ENCODE peak calls at places on chromosomes 2 and 18, in six cellular contexts. P is astrocyte of the cerebellum, X is AG10803, N is IMR-90, G is upper lobe of left lung, S is foreskin fibroblast. V is an unnamed sample.

GRCh38 chr2:191846787-191847620 is at the start of gene CAVIN2:
- DNase-seq in N (peak), G (no peak), S (peak), P (peak), X (peak), V (no peak)

GRCh38 chr2:121860033-121860810 is 104.8 kb downstream of the TSN start:
- DNase-seq in P (no peak), S (peak), X (peak), N (peak), G (no peak), V (no peak)

GRCh38 chr18:45775241-45775676 is 50.2 kb upstream of the SIGLEC15 start:
- DNase-seq in S (peak), G (peak), X (peak), P (no peak), N (peak), V (no peak)

GRCh38 chr18:40313030-40313642 is 1641.9 kb upstream of the PIK3C3 start:
- DNase-seq in X (no peak), G (no peak), P (no peak), S (no peak), N (no peak), V (no peak)

GRCh38 chr2:26816893-26817292 is 31.0 kb downstream of the CENPA start:
- DNase-seq in G (peak), S (no peak), N (no peak), P (no peak), X (no peak), V (no peak)

GRCh38 chr2:44361330-44362206 is at the start of the genes CAMKMT and PREPL:
- DNase-seq in G (peak), P (peak), N (peak), X (peak), S (peak), V (peak)

GRCh38 chr18:54946149-54946581 is 13.1 kb downstream of the CCDC68 start:
- DNase-seq in X (no peak), G (no peak), P (no peak), S (no peak), N (peak), V (no peak)

GRCh38 chr2:100639588-100640195 is 76.9 kb downstream of the PDCL3 start:
- DNase-seq in P (no peak), N (no peak), X (no peak), S (no peak), G (no peak), V (no peak)

GRCh38 chr18:59954746-59955145 is 55.0 kb downstream of the PMAIP1 start:
- DNase-seq in G (no peak), N (peak), P (no peak), X (peak), S (peak), V (no peak)

GRCh38 chr2:209367091-209367747 is 56.6 kb upstream of the MAP2 start:
- DNase-seq in P (no peak), N (no peak), G (no peak), X (no peak), S (no peak), V (no peak)

GRCh38 chr2:96907405-96908041 is 37.6 kb upstream of the SEMA4C start:
- DNase-seq in X (peak), G (peak), N (peak), P (no peak), S (peak), V (no peak)

GRCh38 chr18:48926420-48926857 is 24.3 kb downstream of the SMAD7 start:
- DNase-seq in X (no peak), G (peak), P (no peak), S (no peak), N (no peak), V (no peak)

GRCh38 chr18:68660355-68661183 is 54.3 kb downstream of the TMX3 start:
- DNase-seq in P (peak), G (no peak), N (peak), X (peak), S (peak), V (no peak)

GRCh38 chr2:28451793-28452533 is 43.9 kb upstream of the PLB1 start:
- DNase-seq in S (no peak), N (no peak), G (no peak), X (no peak), P (no peak), V (no peak)

GRCh38 chr2:196168181-196168580 is 3.2 kb downstream of the STK17B start:
- DNase-seq in G (no peak), X (no peak), N (peak), P (no peak), S (peak), V (no peak)

GRCh38 chr2:68287580-68288441 is 31.9 kb downstream of the CNRIP1 start:
- DNase-seq in S (peak), N (peak), X (peak), P (peak), G (peak), V (no peak)

GRCh38 chr2:12587729-12588522 is 128.8 kb upstream of the TRIB2 start:
- DNase-seq in S (peak), N (peak), G (no peak), P (peak), X (peak), V (no peak)

GRCh38 chr2:42048318-42049251 is 764 bp downstream of the PKDCC start:
- DNase-seq in S (peak), P (no peak), X (peak), N (peak), G (peak), V (no peak)

GRCh38 chr2:239598732-239599090 is 197.9 kb upstream of the HDAC4 start:
- DNase-seq in X (no peak), G (no peak), N (no peak), S (no peak), P (no peak), V (no peak)

GRCh38 chr18:49026501-49027378 is 76.0 kb upstream of the SMAD7 start:
- DNase-seq in X (no peak), N (no peak), G (no peak), S (no peak), P (no peak), V (no peak)

GRCh38 chr18:76441668-76442412 is 53.2 kb downstream of the ZNF516 start:
- DNase-seq in G (no peak), P (no peak), N (no peak), X (no peak), S (no peak), V (no peak)

GRCh38 chr2:25103287-25103871 is 61.5 kb downstream of the EFR3B start:
- DNase-seq in G (peak), N (peak), S (peak), P (peak), X (peak), V (no peak)

GRCh38 chr2:2161871-2162653 is 169.0 kb downstream of the MYT1L start:
- DNase-seq in S (no peak), X (no peak), N (no peak), P (no peak), G (no peak), V (no peak)

GRCh38 chr2:145411493-145411892 is 891.6 kb upstream of the ZEB2 start:
- DNase-seq in G (no peak), X (no peak), P (no peak), S (no peak), N (no peak), V (no peak)

GRCh38 chr18:47418746-47419145 is 167.3 kb upstream of the SKOR2 start:
- DNase-seq in G (no peak), X (peak), S (peak), N (no peak), P (no peak), V (no peak)

GRCh38 chr18:47417807-47418206 is 166.3 kb upstream of the SKOR2 start:
- DNase-seq in G (no peak), S (no peak), N (no peak), X (peak), P (no peak), V (no peak)

GRCh38 chr18:47420130-47420529 is 168.7 kb upstream of the SKOR2 start:
- DNase-seq in S (no peak), P (no peak), N (no peak), G (no peak), X (no peak), V (no peak)

GRCh38 chr18:47425365-47425764 is 173.9 kb upstream of the SKOR2 start:
- DNase-seq in N (no peak), G (no peak), P (no peak), X (no peak), S (no peak), V (no peak)

DNA sequence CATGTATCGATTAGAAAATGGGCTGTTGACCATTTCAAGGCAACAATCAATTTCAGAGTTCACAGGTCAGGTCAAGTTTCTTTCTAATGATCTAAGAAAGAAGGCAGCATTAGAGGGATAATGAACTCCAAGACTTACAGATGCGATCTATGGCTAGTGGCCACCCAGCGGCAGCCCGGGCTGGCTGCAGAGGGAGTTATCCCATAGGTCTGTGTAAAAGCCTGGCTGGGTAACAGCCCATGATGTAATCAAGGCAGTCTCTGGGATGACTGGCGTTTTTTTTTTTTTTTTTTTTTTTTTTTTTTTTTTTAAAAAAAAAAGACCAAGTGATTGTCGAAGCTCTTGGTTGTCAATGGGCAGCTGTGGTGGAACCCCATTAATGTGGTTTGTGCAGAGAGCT is 171.1 kb upstream of the SKOR2 start:
- DNase-seq in P (no peak), G (peak), X (peak), S (no peak), N (no peak), V (no peak)
- TF ChIP-seq CTCF in P (no peak), G (no peak), X (peak), S (no peak), N (no peak), V (no peak)

DNA sequence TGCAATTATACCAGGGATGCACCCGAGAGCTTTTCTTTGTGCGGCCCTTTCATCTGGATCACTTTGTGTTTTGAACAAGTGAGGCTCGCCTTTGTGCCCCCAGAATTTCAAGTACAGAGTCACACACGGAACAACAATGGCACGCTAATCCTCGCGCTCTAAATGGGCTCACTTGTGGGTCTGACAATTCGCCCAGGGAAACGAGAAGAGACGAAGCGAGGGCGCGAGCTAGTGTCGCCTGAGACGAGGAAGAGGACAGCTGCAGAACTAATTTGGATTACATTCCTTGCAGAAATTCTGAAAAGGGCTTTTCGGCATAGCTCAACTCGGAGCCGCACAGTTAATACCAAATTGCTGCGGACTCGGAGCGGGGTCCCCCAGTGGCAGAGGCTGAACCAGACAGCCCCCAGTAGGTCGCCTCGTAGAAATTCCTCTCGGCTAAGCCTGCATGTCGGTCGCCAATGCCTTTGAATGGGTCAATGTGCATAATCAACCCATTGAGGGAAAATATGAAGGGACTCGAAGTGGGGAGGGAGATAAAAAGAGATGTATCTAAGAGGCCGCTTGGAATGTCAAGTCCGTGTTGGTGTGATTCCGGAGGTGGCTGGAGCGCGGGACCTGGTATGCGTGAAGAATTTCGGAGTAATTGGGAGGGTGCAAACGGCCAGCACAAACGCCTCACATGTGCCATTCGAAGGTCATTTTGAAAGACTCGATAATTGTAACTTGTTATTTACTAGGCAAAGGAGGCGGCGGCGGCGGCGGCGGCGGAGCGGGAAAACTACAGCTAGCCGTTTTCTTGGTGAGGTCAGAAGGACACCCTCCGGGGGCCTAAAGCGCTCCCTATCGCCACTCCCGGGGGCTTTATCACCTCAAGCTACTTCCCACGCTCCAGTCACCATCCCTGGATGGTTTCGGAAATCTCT is 2.0 kb downstream of the ERBB4 start:
- DNase-seq in X (no peak), G (peak), N (no peak), P (no peak), S (no peak), V (no peak)
- TF ChIP-seq CTCF in X (no peak), G (no peak), N (no peak), P (no peak), S (no peak), V (peak)

GRCh38 chr18:41751161-41751560 is 203.9 kb upstream of the PIK3C3 start:
- DNase-seq in P (no peak), X (no peak), G (no peak), N (no peak), S (no peak), V (no peak)

GRCh38 chr18:41747723-41748242 is 207.3 kb upstream of the PIK3C3 start:
- DNase-seq in S (no peak), N (no peak), X (no peak), P (no peak), G (no peak), V (no peak)

GRCh38 chr18:41744664-41745063 is 210.4 kb upstream of the PIK3C3 start:
- DNase-seq in S (no peak), P (no peak), X (no peak), G (no peak), N (no peak), V (no peak)

DNA sequence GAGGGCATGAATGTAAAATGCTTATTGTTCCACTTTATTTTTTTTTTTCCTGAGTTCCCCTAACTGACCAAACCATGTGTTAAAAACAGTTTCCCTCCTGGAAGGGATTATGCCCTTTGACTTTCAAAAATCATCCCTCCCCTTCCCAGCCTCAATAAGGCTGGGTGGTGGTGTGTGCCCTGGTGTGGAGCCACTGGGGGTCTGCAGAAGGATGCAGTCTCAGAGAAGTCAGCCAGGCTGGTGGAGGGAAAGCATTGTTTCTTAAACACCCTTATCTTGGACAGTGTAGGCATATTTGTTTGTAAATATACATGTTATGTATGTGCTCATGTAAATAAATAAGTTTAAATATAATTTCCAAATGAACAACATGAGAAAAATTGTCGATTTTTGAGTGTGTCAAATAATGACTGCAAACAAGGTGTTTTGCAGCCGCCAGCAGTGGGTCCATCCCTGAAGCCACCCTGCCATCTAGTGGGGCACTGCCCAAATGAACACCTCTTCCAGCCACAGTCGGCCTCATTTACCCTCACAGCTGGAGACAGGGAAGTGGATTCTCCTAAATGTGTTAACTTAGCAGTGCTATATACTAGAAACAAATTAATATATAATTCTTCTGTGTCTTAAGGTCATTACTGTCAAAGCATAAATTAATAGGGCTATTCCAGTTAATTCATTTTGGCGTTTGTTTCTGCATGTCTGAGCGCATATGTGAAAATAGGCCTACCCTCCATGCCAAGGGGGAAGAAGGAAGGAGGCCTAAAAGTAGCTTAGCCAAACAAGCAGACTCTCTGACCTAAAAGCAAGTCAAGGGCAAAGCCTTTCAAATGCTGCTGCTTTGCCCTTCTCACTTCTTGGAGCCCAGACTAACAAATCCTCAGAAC is 209.6 kb upstream of the PIK3C3 start:
- DNase-seq in G (no peak), X (peak), P (peak), N (peak), S (peak), V (peak)
- TF ChIP-seq CTCF in G (peak), X (peak), P (peak), N (peak), S (peak), V (peak)

GRCh38 chr18:63320690-63321265 is 1.2 kb upstream of the BCL2 start:
- DNase-seq in X (no peak), P (no peak), G (peak), S (no peak), N (peak), V (no peak)
- TF ChIP-seq CTCF in X (no peak), P (no peak), G (no peak), S (no peak), N (no peak), V (peak)

DNA sequence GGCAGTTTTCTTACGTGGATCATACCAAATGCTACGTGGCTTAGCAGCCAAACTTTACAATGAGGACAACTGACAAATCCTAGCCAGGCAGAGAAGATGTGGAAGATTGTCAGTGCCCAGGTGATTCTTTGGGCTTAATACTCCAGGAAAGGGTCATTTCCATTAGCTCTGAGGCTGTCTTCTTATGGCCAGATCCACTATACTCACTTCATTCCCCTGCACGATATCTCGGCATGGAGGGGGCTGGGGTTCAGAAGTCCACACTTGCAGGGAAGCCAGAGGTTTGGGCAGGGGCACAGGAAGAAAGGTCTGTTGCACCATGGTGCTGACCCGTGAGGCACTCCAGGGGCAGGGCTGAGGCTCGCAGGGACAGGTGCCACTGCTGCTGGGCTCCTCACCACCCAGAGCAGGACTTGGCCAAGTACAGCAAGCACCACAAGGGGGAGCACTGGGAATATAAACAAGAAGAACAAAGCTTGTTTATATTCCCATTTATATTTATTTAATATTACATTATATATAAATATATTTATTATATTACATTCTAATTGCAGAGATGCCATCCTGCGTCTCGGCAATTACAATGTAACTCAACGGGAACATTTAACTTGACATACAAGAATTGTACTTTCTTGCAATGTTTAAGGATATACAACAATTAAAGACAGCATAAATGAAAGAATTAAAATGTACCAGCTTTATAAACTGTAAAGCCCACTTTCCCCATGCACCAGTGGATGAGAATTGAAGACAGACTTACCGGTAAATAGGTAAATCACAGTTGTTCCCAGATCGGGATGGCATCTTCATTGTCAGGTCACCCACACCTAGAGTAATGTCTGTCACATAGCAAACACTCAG is 27.2 kb downstream of the CLUL1 start:
- DNase-seq in N (peak), G (peak), X (peak), P (peak), S (peak), V (no peak)
- TF ChIP-seq CTCF in N (peak), G (peak), X (peak), P (peak), S (peak), V (peak)

GRCh38 chr18:6718255-6718654 is 11.3 kb upstream of the ARHGAP28 start:
- DNase-seq in N (no peak), X (no peak), S (no peak), G (no peak), P (no peak), V (no peak)

GRCh38 chr18:6714027-6714426 is 15.5 kb upstream of the ARHGAP28 start:
- DNase-seq in P (no peak), N (no peak), S (no peak), X (no peak), G (no peak), V (no peak)

GRCh38 chr18:6708880-6709279 is 20.6 kb upstream of the ARHGAP28 start:
- DNase-seq in P (no peak), N (no peak), G (no peak), X (no peak), S (no peak), V (no peak)

DNA sequence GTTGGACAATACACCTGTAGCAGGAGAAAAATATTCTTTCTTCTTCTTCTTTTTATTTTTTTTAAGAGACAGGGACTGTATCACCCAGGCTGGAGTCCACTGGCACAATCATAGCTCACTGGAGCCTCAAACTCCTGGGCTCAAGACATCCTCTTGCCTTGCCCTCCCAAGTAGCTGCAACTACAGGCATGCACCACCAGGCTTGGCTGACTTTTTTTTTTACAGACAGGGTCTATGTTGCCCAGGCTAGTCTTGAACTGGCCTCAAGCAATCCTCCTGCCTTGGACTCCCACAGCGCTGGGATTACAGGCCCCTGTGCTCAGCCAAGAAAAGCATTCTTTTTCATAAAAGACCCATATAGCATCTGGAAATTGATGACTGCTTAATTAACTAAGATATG is 17.1 kb upstream of the ARHGAP28 start:
- DNase-seq in S (no peak), G (no peak), N (no peak), P (no peak), X (no peak), V (no peak)
- TF ChIP-seq CTCF in S (no peak), G (no peak), N (no peak), P (no peak), X (no peak), V (no peak)

V was measured in type B pancreatic cell.